ENCODE peak calls at places on chromosomes 7 and 10, in seven cellular contexts. One of them, this sample, is unnamed.

GRCh38 chr7:156474241-156474743 is 166.3 kb upstream of the RNF32 start:
- DNase-seq in prostate gland: no peak
- DNase-seq in upper lobe of left lung: no peak
- DNase-seq in vagina: no peak
- DNase-seq in Panc1: peak; percentile 55
- DNase-seq in HCT116: no peak
- DNase-seq in breast epithelium: no peak
- DNase-seq in this sample: no peak

GRCh38 chr10:116268976-116269375 is 4.0 kb downstream of the GFRA1 start:
- DNase-seq in upper lobe of left lung: no peak
- DNase-seq in Panc1: no peak
- DNase-seq in HCT116: no peak
- DNase-seq in breast epithelium: no peak
- DNase-seq in vagina: no peak
- DNase-seq in prostate gland: no peak
- DNase-seq in this sample: no peak

GRCh38 chr10:28089467-28089866 is 90.6 kb upstream of the ODAD2 start:
- DNase-seq in upper lobe of left lung: no peak
- DNase-seq in vagina: no peak
- DNase-seq in HCT116: peak; percentile 91
- DNase-seq in prostate gland: no peak
- DNase-seq in Panc1: no peak
- DNase-seq in breast epithelium: no peak
- DNase-seq in this sample: no peak

GRCh38 chr10:94115725-94116124 is 122.0 kb downstream of the PLCE1 start:
- DNase-seq in upper lobe of left lung: no peak
- DNase-seq in Panc1: peak; percentile 84
- DNase-seq in vagina: no peak
- DNase-seq in prostate gland: no peak
- DNase-seq in HCT116: peak; percentile 40
- DNase-seq in breast epithelium: no peak
- DNase-seq in this sample: no peak

GRCh38 chr10:71708301-71708703 is 11.3 kb downstream of the C10orf105 start:
- DNase-seq in upper lobe of left lung: peak; percentile 68
- DNase-seq in breast epithelium: no peak
- DNase-seq in HCT116: no peak
- DNase-seq in Panc1: peak; percentile 35
- DNase-seq in prostate gland: peak; percentile 21
- DNase-seq in vagina: no peak
- DNase-seq in this sample: no peak

GRCh38 chr10:122240401-122240800 is 30.7 kb upstream of the BTBD16 start:
- DNase-seq in breast epithelium: no peak
- DNase-seq in prostate gland: no peak
- DNase-seq in HCT116: no peak
- DNase-seq in Panc1: no peak
- DNase-seq in vagina: no peak
- DNase-seq in upper lobe of left lung: no peak
- DNase-seq in this sample: no peak

GRCh38 chr7:128166603-128167315 is 74.3 kb upstream of the LEP start:
- DNase-seq in upper lobe of left lung: no peak
- DNase-seq in HCT116: no peak
- DNase-seq in prostate gland: no peak
- DNase-seq in breast epithelium: no peak
- DNase-seq in vagina: no peak
- DNase-seq in Panc1: no peak
- DNase-seq in this sample: no peak

GRCh38 chr10:7408494-7409044 is 2.3 kb downstream of the SFMBT2 start:
- DNase-seq in upper lobe of left lung: peak; percentile 49
- DNase-seq in Panc1: no peak
- DNase-seq in HCT116: no peak
- DNase-seq in vagina: no peak
- DNase-seq in prostate gland: peak; percentile 56
- DNase-seq in breast epithelium: no peak
- DNase-seq in this sample: peak; percentile 81

GRCh38 chr10:31749981-31750850 is 178.4 kb downstream of the ARHGAP12 start:
- DNase-seq in HCT116: no peak
- DNase-seq in prostate gland: no peak
- DNase-seq in vagina: no peak
- DNase-seq in upper lobe of left lung: no peak
- DNase-seq in breast epithelium: no peak
- DNase-seq in Panc1: no peak
- DNase-seq in this sample: peak; percentile 78

GRCh38 chr7:66366701-66367100 is 161.6 kb downstream of the TPST1 start:
- DNase-seq in vagina: no peak
- DNase-seq in HCT116: no peak
- DNase-seq in breast epithelium: no peak
- DNase-seq in Panc1: no peak
- DNase-seq in prostate gland: no peak
- DNase-seq in upper lobe of left lung: no peak
- DNase-seq in this sample: no peak

GRCh38 chr10:26733750-26734568 is 36.5 kb downstream of the PDSS1 start:
- DNase-seq in Panc1: no peak
- DNase-seq in HCT116: no peak
- DNase-seq in prostate gland: peak; percentile 83
- DNase-seq in vagina: no peak
- DNase-seq in breast epithelium: peak; percentile 59
- DNase-seq in upper lobe of left lung: no peak
- DNase-seq in this sample: no peak

GRCh38 chr7:134882481-134882880 is 103.0 kb downstream of the CALD1 start:
- DNase-seq in vagina: no peak
- DNase-seq in Panc1: no peak
- DNase-seq in HCT116: no peak
- DNase-seq in breast epithelium: no peak
- DNase-seq in prostate gland: no peak
- DNase-seq in upper lobe of left lung: no peak
- DNase-seq in this sample: no peak

DNA sequence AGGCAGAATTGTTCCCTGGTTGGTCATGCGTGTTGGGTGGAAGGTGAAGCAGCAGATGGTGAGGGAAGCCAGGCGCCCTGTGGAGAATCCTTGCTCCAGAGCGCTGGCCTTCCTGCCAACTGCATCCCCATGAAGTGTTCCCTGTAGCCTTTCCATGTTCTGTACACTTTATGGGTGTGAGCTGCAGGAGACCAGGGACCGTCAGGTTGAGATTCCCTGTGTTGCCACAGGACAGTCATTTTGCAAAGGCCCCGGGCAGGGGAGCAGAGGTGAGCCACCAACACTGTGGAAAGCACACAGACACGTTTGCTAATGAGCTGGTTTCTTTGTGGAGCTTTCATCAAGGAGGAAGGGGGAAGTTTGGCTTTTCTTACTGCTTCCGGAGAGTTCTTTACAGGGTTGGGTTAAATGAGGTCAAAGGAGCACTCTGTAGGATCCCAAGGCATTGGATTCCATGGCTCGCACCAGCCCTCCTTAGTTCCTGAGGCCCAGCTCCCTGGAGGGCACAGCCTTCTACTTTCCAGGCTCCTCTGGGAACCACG is 32.1 kb downstream of the TSPAN14 start:
- DNase-seq in vagina: no peak
- DNase-seq in prostate gland: no peak
- DNase-seq in HCT116: no peak
- DNase-seq in breast epithelium: no peak
- DNase-seq in Panc1: no peak
- DNase-seq in upper lobe of left lung: no peak
- DNase-seq in this sample: no peak
- H3K4me1 ChIP-seq in vagina: peaks cover 66% of the 10 kb centered on the region
- H3K4me1 ChIP-seq in prostate gland: no peaks in the 10 kb centered on the region
- H3K4me1 ChIP-seq in HCT116: peaks cover 65% of the 10 kb centered on the region
- H3K4me1 ChIP-seq in breast epithelium: peaks cover 20% of the 10 kb centered on the region
- H3K4me1 ChIP-seq in Panc1: no peaks in the 10 kb centered on the region
- H3K4me1 ChIP-seq in upper lobe of left lung: peaks cover 77% of the 10 kb centered on the region
- H3K4me1 ChIP-seq in this sample: no peaks in the 10 kb centered on the region

GRCh38 chr7:50466815-50467569 is 16.8 kb upstream of the FIGNL1 start:
- DNase-seq in upper lobe of left lung: no peak
- DNase-seq in breast epithelium: no peak
- DNase-seq in prostate gland: no peak
- DNase-seq in HCT116: no peak
- DNase-seq in vagina: no peak
- DNase-seq in Panc1: no peak
- DNase-seq in this sample: no peak

GRCh38 chr7:50471970-50472369 is 21.8 kb upstream of the FIGNL1 start:
- DNase-seq in vagina: no peak
- DNase-seq in Panc1: no peak
- DNase-seq in upper lobe of left lung: no peak
- DNase-seq in prostate gland: no peak
- DNase-seq in HCT116: no peak
- DNase-seq in breast epithelium: no peak
- DNase-seq in this sample: no peak

GRCh38 chr7:50469181-50469580 is 19.0 kb upstream of the FIGNL1 start:
- DNase-seq in vagina: no peak
- DNase-seq in Panc1: no peak
- DNase-seq in HCT116: no peak
- DNase-seq in breast epithelium: no peak
- DNase-seq in prostate gland: no peak
- DNase-seq in upper lobe of left lung: no peak
- DNase-seq in this sample: no peak

GRCh38 chr7:50470250-50471163 is 20.4 kb upstream of the FIGNL1 start:
- DNase-seq in vagina: no peak
- DNase-seq in upper lobe of left lung: no peak
- DNase-seq in breast epithelium: no peak
- DNase-seq in Panc1: no peak
- DNase-seq in prostate gland: no peak
- DNase-seq in HCT116: no peak
- DNase-seq in this sample: no peak

GRCh38 chr7:50467817-50468610 is 17.9 kb upstream of the FIGNL1 start:
- DNase-seq in vagina: no peak
- DNase-seq in upper lobe of left lung: peak; percentile 81
- DNase-seq in Panc1: peak; percentile 58
- DNase-seq in prostate gland: peak; percentile 75
- DNase-seq in HCT116: peak; percentile 52
- DNase-seq in breast epithelium: peak; percentile 64
- DNase-seq in this sample: peak; percentile 93
- TF ChIP-seq POLR2AphosphoS5 in vagina: peak; percentile 56
- TF ChIP-seq POLR2AphosphoS5 in upper lobe of left lung: no peak
- TF ChIP-seq POLR2AphosphoS5 in Panc1: no peak
- TF ChIP-seq POLR2AphosphoS5 in prostate gland: peak; percentile 55
- TF ChIP-seq POLR2AphosphoS5 in HCT116: no peak
- TF ChIP-seq POLR2AphosphoS5 in breast epithelium: peak; percentile 30
- TF ChIP-seq POLR2AphosphoS5 in this sample: no peak

GRCh38 chr10:95404460-95404858 is 113.7 kb upstream of the PDLIM1 start:
- DNase-seq in upper lobe of left lung: no peak
- DNase-seq in HCT116: no peak
- DNase-seq in breast epithelium: no peak
- DNase-seq in Panc1: no peak
- DNase-seq in prostate gland: no peak
- DNase-seq in vagina: no peak
- DNase-seq in this sample: no peak
- H3K27ac ChIP-seq in upper lobe of left lung: no peak overlapping the region
- H3K27ac ChIP-seq in HCT116: no peak overlapping the region
- H3K27ac ChIP-seq in breast epithelium: peak overlapping the region; percentile 35
- H3K27ac ChIP-seq in Panc1: no peak overlapping the region
- H3K27ac ChIP-seq in prostate gland: no peak overlapping the region
- H3K27ac ChIP-seq in vagina: no peak overlapping the region
- H3K27ac ChIP-seq in this sample: peak overlapping the region; percentile 98

DNA sequence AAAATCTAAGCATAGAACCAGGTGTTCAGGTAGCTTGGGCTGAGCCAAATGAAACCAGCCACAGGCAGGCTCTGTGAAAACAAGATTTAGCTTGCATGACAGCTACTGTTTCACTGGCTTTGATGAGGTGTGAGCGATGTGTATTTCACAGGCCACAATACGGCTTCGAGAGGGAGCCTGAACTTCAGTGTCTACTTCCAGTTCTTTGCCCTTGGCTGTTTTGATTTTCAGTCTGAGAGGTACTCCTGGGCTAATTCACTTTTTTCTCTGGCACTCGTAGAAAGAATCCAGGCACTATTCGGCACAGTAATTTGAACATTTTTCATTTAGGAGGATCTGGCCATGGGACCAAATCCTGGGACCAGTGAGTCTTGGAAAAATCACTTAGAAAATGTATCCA is 110.4 kb downstream of the JCAD start:
- DNase-seq in breast epithelium: peak; percentile 73
- DNase-seq in HCT116: no peak
- DNase-seq in upper lobe of left lung: no peak
- DNase-seq in vagina: no peak
- DNase-seq in prostate gland: peak; percentile 63
- DNase-seq in Panc1: no peak
- DNase-seq in this sample: no peak
- H3K4me1 ChIP-seq in breast epithelium: peaks cover 9% of the 10 kb centered on the region
- H3K4me1 ChIP-seq in HCT116: peaks cover 6% of the 10 kb centered on the region
- H3K4me1 ChIP-seq in upper lobe of left lung: peaks cover 41% of the 10 kb centered on the region
- H3K4me1 ChIP-seq in vagina: peaks cover 37% of the 10 kb centered on the region
- H3K4me1 ChIP-seq in prostate gland: no peaks in the 10 kb centered on the region
- H3K4me1 ChIP-seq in Panc1: no peaks in the 10 kb centered on the region
- H3K4me1 ChIP-seq in this sample: peaks cover 21% of the 10 kb centered on the region

GRCh38 chr7:3021825-3022224 is 21.8 kb downstream of the CARD11 start:
- DNase-seq in upper lobe of left lung: no peak
- DNase-seq in HCT116: no peak
- DNase-seq in prostate gland: no peak
- DNase-seq in vagina: no peak
- DNase-seq in Panc1: no peak
- DNase-seq in breast epithelium: no peak
- DNase-seq in this sample: no peak
- TF ChIP-seq POLR2AphosphoS5 in upper lobe of left lung: no peak
- TF ChIP-seq POLR2AphosphoS5 in HCT116: no peak
- TF ChIP-seq POLR2AphosphoS5 in prostate gland: no peak
- TF ChIP-seq POLR2AphosphoS5 in vagina: no peak
- TF ChIP-seq POLR2AphosphoS5 in Panc1: no peak
- TF ChIP-seq POLR2AphosphoS5 in breast epithelium: no peak
- TF ChIP-seq POLR2AphosphoS5 in this sample: no peak

GRCh38 chr7:73716318-73716890 is 3.1 kb downstream of the STX1A start:
- DNase-seq in prostate gland: no peak
- DNase-seq in breast epithelium: no peak
- DNase-seq in HCT116: no peak
- DNase-seq in Panc1: no peak
- DNase-seq in vagina: no peak
- DNase-seq in upper lobe of left lung: no peak
- DNase-seq in this sample: no peak
- H3K27ac ChIP-seq in prostate gland: no peak overlapping the region
- H3K27ac ChIP-seq in breast epithelium: no peak overlapping the region
- H3K27ac ChIP-seq in HCT116: peak overlapping the region; percentile 81
- H3K27ac ChIP-seq in Panc1: peak overlapping the region; percentile 96
- H3K27ac ChIP-seq in vagina: peak overlapping the region; percentile 71
- H3K27ac ChIP-seq in upper lobe of left lung: no peak overlapping the region
- H3K27ac ChIP-seq in this sample: peak overlapping the region; percentile 70